ENCODE peak calls at places on chromosomes 5 and 9, in four cellular contexts. O, B, N and Y are unnamed samples.

GRCh38 chr9:116687762-116688160 is 656 bp downstream of the TRIM32 start:
- DNase-seq in N (no peak), O (no peak), B (no peak), Y (peak; percentile 15)

GRCh38 chr5:90911169-90911568 is 352.6 kb downstream of the ADGRV1 start:
- DNase-seq in N (no peak), B (no peak), O (no peak), Y (no peak)

GRCh38 chr9:31745886-31746285 is 638.6 kb upstream of the ACO1 start:
- DNase-seq in B (no peak), O (no peak), N (no peak), Y (no peak)

GRCh38 chr5:37283214-37283820 is 34.1 kb upstream of the CPLANE1 start:
- DNase-seq in O (no peak), N (no peak), B (no peak), Y (peak; percentile 4)

GRCh38 chr9:133761641-133762248 is 23.6 kb upstream of the SARDH start:
- DNase-seq in O (no peak), B (no peak), N (no peak), Y (no peak)

GRCh38 chr9:121271368-121272351 is 3.7 kb downstream of the GSN start:
- DNase-seq in B (no peak), O (no peak), N (peak; percentile 87), Y (no peak)

GRCh38 chr9:90508940-90509339 is 133.7 kb downstream of the DIRAS2 start:
- DNase-seq in B (no peak), N (no peak), O (no peak), Y (no peak)

GRCh38 chr5:13567819-13568218 is 376.7 kb downstream of the DNAH5 start:
- DNase-seq in O (no peak), B (no peak), N (peak; percentile 72), Y (no peak)

GRCh38 chr9:90741036-90741435 is 60.6 kb upstream of the SYK start:
- DNase-seq in B (no peak), N (no peak), O (no peak), Y (no peak)

GRCh38 chr5:123448017-123448617 is 24.9 kb upstream of the CEP120 start:
- DNase-seq in O (no peak), N (no peak), B (no peak), Y (no peak)

GRCh38 chr9:21060919-21061561 is 16.7 kb downstream of the IFNB1 start:
- DNase-seq in B (no peak), N (peak; percentile 36), O (no peak), Y (no peak)

GRCh38 chr5:174793684-174794328 is 69.4 kb downstream of the MSX2 start:
- DNase-seq in N (peak; percentile 43), O (peak; percentile 88), B (no peak), Y (peak; percentile 86)

GRCh38 chr9:137074657-137075274 is 2.6 kb upstream of the UAP1L1 start:
- DNase-seq in B (no peak), N (no peak), O (no peak), Y (peak; percentile 30)

GRCh38 chr5:112860929-112861637 is at the start of gene SRP19:
- DNase-seq in B (peak; percentile 86), N (peak; percentile 98), O (peak; percentile 96), Y (peak; percentile 97)

GRCh38 chr9:136505406-136506403 is 22.9 kb upstream of the SEC16A start:
- DNase-seq in N (no peak), B (no peak), O (no peak), Y (no peak)

GRCh38 chr9:127706836-127707241 is at the start of gene CFAP157:
- DNase-seq in N (no peak), O (peak; percentile 43), B (no peak), Y (no peak)

GRCh38 chr9:110619831-110620230 is 40.3 kb upstream of the SVEP1 start:
- DNase-seq in N (peak; percentile 76), O (no peak), B (no peak), Y (no peak)

GRCh38 chr5:142385194-142385593 is 60.4 kb upstream of the SPRY4 start:
- DNase-seq in B (no peak), O (no peak), N (peak; percentile 87), Y (no peak)

GRCh38 chr9:23447166-23447565 is 378.9 kb downstream of the ELAVL2 start:
- DNase-seq in O (peak; percentile 10), N (no peak), B (no peak), Y (no peak)

GRCh38 chr5:17304282-17304681 is 86.9 kb downstream of the BASP1 start:
- DNase-seq in O (no peak), N (peak; percentile 33), B (no peak), Y (no peak)

GRCh38 chr9:115590016-115590415 is 472.1 kb upstream of the TNC start:
- DNase-seq in B (no peak), O (no peak), N (peak; percentile 97), Y (no peak)

GRCh38 chr5:98514106-98514665 is 259.3 kb upstream of the RGMB start:
- DNase-seq in N (no peak), O (no peak), B (no peak), Y (no peak)

GRCh38 chr9:38435526-38435925 is 11.3 kb upstream of the IGFBPL1 start:
- DNase-seq in B (no peak), N (no peak), O (no peak), Y (no peak)

GRCh38 chr5:154881986-154882385 is 23.6 kb downstream of the CNOT8 start:
- DNase-seq in N (no peak), B (no peak), O (no peak), Y (no peak)

GRCh38 chr9:111712369-111712768 is 51.0 kb downstream of the GNG10 start:
- DNase-seq in B (no peak), N (no peak), O (no peak), Y (no peak)

GRCh38 chr5:116492016-116492623 is 82.5 kb downstream of the SEMA6A start:
- DNase-seq in O (no peak), N (peak; percentile 89), B (no peak), Y (no peak)

GRCh38 chr9:31188496-31188895 is 1195.9 kb upstream of the ACO1 start:
- DNase-seq in B (no peak), O (no peak), N (no peak), Y (no peak)

GRCh38 chr5:140214831-140215230 is 39.8 kb downstream of the CYSTM1 start:
- DNase-seq in B (no peak), N (peak; percentile 83), O (no peak), Y (no peak)

GRCh38 chr9:38311382-38312270 is 80.9 kb upstream of the ALDH1B1 start:
- DNase-seq in O (peak; percentile 52), N (no peak), B (no peak), Y (peak; percentile 43)

GRCh38 chr5:52989025-52989780 is at the start of gene ITGA2:
- DNase-seq in O (peak; percentile 82), N (peak; percentile 40), B (peak; percentile 5), Y (peak; percentile 50)